ENCODE peak calls at places on chromosomes 5 and 9, in five cellular contexts. C is foreskin melanocyte, I is right lobe of liver, E is cardiac muscle cell, Q is GM20000. B is an unnamed sample.
A peak's percentile ranks its signal among the peaks of the same experiment; 100 is the strongest.

GRCh38 chr9:4116708-4117460 is 183.0 kb downstream of the GLIS3 start:
- DNase-seq in C (no peak), I (no peak), E (no peak), Q (no peak), B (no peak)

GRCh38 chr9:133335924-133336811 is at the start of gene SURF6:
- DNase-seq in C (peak; percentile 78), I (peak; percentile 94), E (peak; percentile 95), Q (peak; percentile 94), B (peak; percentile 94)

GRCh38 chr5:79702606-79703380 is 13.2 kb downstream of the CMYA5 start:
- DNase-seq in C (peak; percentile 17), I (no peak), E (no peak), Q (peak; percentile 48), B (peak; percentile 19)

GRCh38 chr9:91301161-91301560 is 60.6 kb downstream of the AUH start:
- DNase-seq in C (no peak), I (no peak), E (no peak), Q (no peak), B (no peak)

GRCh38 chr5:37938086-37938852 is 98.4 kb upstream of the GDNF start:
- DNase-seq in C (no peak), I (no peak), E (no peak), Q (no peak), B (no peak)

GRCh38 chr5:169812786-169813185 is 167.5 kb downstream of the INSYN2B start:
- DNase-seq in C (no peak), I (no peak), E (no peak), Q (no peak), B (no peak)

GRCh38 chr5:176387384-176387925 is 943 bp downstream of the NOP16 start:
- DNase-seq in C (peak; percentile 51), I (no peak), E (no peak), Q (no peak), B (no peak)

GRCh38 chr5:178086266-178086665 is 27.1 kb upstream of the N4BP3 start:
- DNase-seq in C (no peak), I (no peak), E (no peak), Q (no peak), B (peak; percentile 24)

GRCh38 chr9:90893706-90894105 is 92.1 kb downstream of the SYK start:
- DNase-seq in C (no peak), I (no peak), E (no peak), Q (no peak), B (no peak)

GRCh38 chr9:113131689-113132151 is 19.1 kb upstream of the SLC31A2 start:
- DNase-seq in C (peak; percentile 42), I (no peak), E (peak; percentile 71), Q (no peak), B (no peak)

GRCh38 chr9:33721674-33722358 is 73.5 kb upstream of the PRSS3 start:
- DNase-seq in C (peak; percentile 43), I (peak; percentile 88), E (peak; percentile 92), Q (peak; percentile 75), B (peak; percentile 89)

GRCh38 chr9:127360829-127361228 is 36.1 kb upstream of the SLC2A8 start:
- DNase-seq in C (no peak), I (no peak), E (peak; percentile 55), Q (no peak), B (peak; percentile 33)

GRCh38 chr5:75753182-75753581 is 35.9 kb upstream of the POC5 start:
- DNase-seq in C (no peak), I (no peak), E (no peak), Q (no peak), B (no peak)

GRCh38 chr9:95025213-95026170 is 292.0 kb downstream of the FANCC start:
- DNase-seq in C (no peak), I (peak; percentile 80), E (peak; percentile 11), Q (no peak), B (peak; percentile 84)

B was measured in BE2C.